ENCODE peak calls at places on chromosomes 5 and 9, in eight cellular contexts. Q is MCF 10A; C is epithelial cell of prostate; J is SJSA1; T is Kasumi-1; R is cardiac fibroblast; F is fibroblast of pulmonary artery; Y is stimulated activated naive CD8-positive, alpha-beta T cell treated with anti-CD3 and anti-CD28 coated beads, Interleukin-15, Interleukin-2, amounts not matched to agents 100 U/mL and 50 U/mL, for 24 hours. P is an unnamed sample.

GRCh38 chr9:33329117-33329563 is 38.8 kb downstream of the NFX1 start:
- DNase-seq in J (peak), Y (no peak), T (no peak), C (peak), F (peak), R (peak), Q (peak), P (peak)

GRCh38 chr5:137828664-137829063 is 39.0 kb upstream of the MYOT start:
- DNase-seq in C (no peak), J (no peak), Y (no peak), T (no peak), Q (no peak), F (no peak), R (no peak), P (no peak)

GRCh38 chr5:128826290-128826689 is 139.0 kb upstream of the SLC27A6 start:
- DNase-seq in Y (no peak), F (peak), Q (peak), T (no peak), C (no peak), R (no peak), J (no peak), P (no peak)

GRCh38 chr9:104747565-104748358 is at the start of gene NIPSNAP3A:
- DNase-seq in F (peak), Q (peak), Y (peak), C (no peak), R (peak), T (peak), J (peak), P (peak)

GRCh38 chr5:160434022-160434531 is 12.4 kb downstream of the PTTG1 start:
- DNase-seq in T (no peak), R (no peak), C (peak), J (no peak), Q (peak), Y (peak), F (no peak), P (no peak)

GRCh38 chr9:8020161-8020560 is 220.6 kb upstream of the DMAC1 start:
- DNase-seq in Q (no peak), R (no peak), C (no peak), Y (no peak), F (no peak), J (no peak), T (no peak), P (no peak)

GRCh38 chr5:103424453-103425205 is 138.0 kb downstream of the NUDT12 start:
- DNase-seq in T (no peak), Y (no peak), C (no peak), R (peak), J (peak), F (peak), Q (no peak), P (peak)

GRCh38 chr5:174355208-174355612 is 309.7 kb downstream of the NSG2 start:
- DNase-seq in T (no peak), R (peak), C (peak), Q (peak), J (peak), F (peak), Y (no peak), P (peak)

P was measured in fibroblast of the aortic adventitia.